ENCODE peak calls at places on chromosomes 7 and 10, in eight cellular contexts. A is neuronal stem cell; E is IMR-90; G is naive thymus-derived CD4-positive, alpha-beta T cell; V is K562; N is kidney; W is adrenal gland; O is sigmoid colon. J is an unnamed sample.

GRCh38 chr10:67476201-67476600 is 219.8 kb downstream of the CTNNA3 start:
- DNase-seq in G (no peak), V (no peak), O (no peak), A (no peak), E (no peak), N (no peak), W (no peak), J (peak)

GRCh38 chr10:28986117-28986792 is 302.6 kb upstream of the LYZL1 start:
- DNase-seq in A (no peak), O (no peak), V (peak), W (no peak), G (no peak), E (peak), N (no peak), J (no peak)

GRCh38 chr7:133843341-133843740 is 283.8 kb upstream of the LRGUK start:
- DNase-seq in V (no peak), W (no peak), E (no peak), O (no peak), A (no peak), G (no peak), N (no peak), J (no peak)

GRCh38 chr7:151687523-151688235 is 168.0 kb upstream of the RHEB start:
- DNase-seq in E (peak), A (peak), O (peak), W (peak), V (peak), G (no peak), N (peak), J (peak)

GRCh38 chr7:2403718-2404648 is 572 bp downstream of the CHST12 start:
- DNase-seq in G (peak), W (no peak), A (peak), O (peak), V (peak), E (peak), N (peak), J (no peak)

GRCh38 chr10:43059336-43059720 is 17.5 kb upstream of the RET start:
- DNase-seq in A (no peak), V (no peak), O (no peak), N (peak), G (no peak), W (no peak), E (no peak), J (no peak)

GRCh38 chr10:93893646-93894515 is at the start of gene SLC35G1:
- DNase-seq in A (peak), W (peak), O (peak), N (peak), V (peak), G (peak), E (peak), J (peak)

GRCh38 chr10:77163670-77164348 is 473.8 kb downstream of the KCNMA1 start:
- DNase-seq in E (peak), W (peak), V (peak), A (no peak), O (peak), G (no peak), N (no peak), J (no peak)

GRCh38 chr10:112539340-112539739 is 92.3 kb downstream of the VTI1A start:
- DNase-seq in N (no peak), G (no peak), A (no peak), O (no peak), W (no peak), V (no peak), E (no peak), J (no peak)

GRCh38 chr10:50291261-50291850 is 40.0 kb upstream of the ASAH2 start:
- DNase-seq in A (no peak), W (no peak), E (peak), V (peak), N (no peak), O (no peak), G (no peak), J (no peak)

GRCh38 chr10:100827819-100828743 is 82.7 kb downstream of the PAX2 start:
- DNase-seq in V (peak), O (peak), N (no peak), G (peak), E (no peak), W (peak), A (peak), J (no peak)

GRCh38 chr7:142485617-142486226 is 227.9 kb upstream of the PRSS58 start:
- DNase-seq in G (no peak), O (no peak), N (no peak), V (peak), A (no peak), W (no peak), E (no peak), J (peak)

GRCh38 chr10:662686-663465 is 26.6 kb downstream of the DIP2C start:
- DNase-seq in E (no peak), O (no peak), G (no peak), V (no peak), W (no peak), A (no peak), N (no peak), J (no peak)

GRCh38 chr7:64373017-64373416 is 59.3 kb downstream of the ZNF736 start:
- DNase-seq in A (no peak), N (no peak), W (no peak), G (no peak), V (no peak), O (no peak), E (no peak), J (no peak)

GRCh38 chr10:30818854-30819253 is 189.3 kb upstream of the LYZL2 start:
- DNase-seq in O (peak), W (no peak), G (no peak), A (no peak), N (peak), V (no peak), E (no peak), J (no peak)

GRCh38 chr7:129438839-129439640 is 4.8 kb downstream of the STRIP2 start:
- DNase-seq in E (peak), W (no peak), A (no peak), N (no peak), O (no peak), V (peak), G (no peak), J (no peak)

GRCh38 chr7:158263110-158263963 is 324.3 kb downstream of the PTPRN2 start:
- DNase-seq in V (no peak), O (peak), W (no peak), G (no peak), E (no peak), A (no peak), N (no peak), J (no peak)

GRCh38 chr10:24415455-24416169 is 206.7 kb downstream of the KIAA1217 start:
- DNase-seq in O (peak), W (peak), N (peak), A (no peak), G (no peak), V (no peak), E (peak), J (no peak)

GRCh38 chr7:2016021-2016631 is 216.6 kb downstream of the MAD1L1 start:
- DNase-seq in A (no peak), G (no peak), W (no peak), E (no peak), O (peak), V (no peak), N (peak), J (no peak)

GRCh38 chr7:151592868-151593486 is 73.3 kb upstream of the RHEB start:
- DNase-seq in G (no peak), A (no peak), V (no peak), N (no peak), E (peak), O (no peak), W (no peak), J (no peak)

GRCh38 chr10:72763201-72763600 is 71.3 kb downstream of the MCU start:
- DNase-seq in G (no peak), N (no peak), A (no peak), V (no peak), E (no peak), W (no peak), O (no peak), J (no peak)

GRCh38 chr10:124259139-124259825 is 159.4 kb downstream of the OAT start:
- DNase-seq in A (no peak), N (no peak), G (no peak), W (no peak), O (peak), V (no peak), E (no peak), J (no peak)

GRCh38 chr7:43700646-43701501 is 28.4 kb downstream of the COA1 start:
- DNase-seq in W (no peak), V (no peak), O (no peak), G (no peak), E (peak), N (no peak), A (no peak), J (no peak)

GRCh38 chr7:38694326-38694725 is 63.2 kb upstream of the AMPH start:
- DNase-seq in O (no peak), W (no peak), E (no peak), A (no peak), G (no peak), N (no peak), V (no peak), J (no peak)

GRCh38 chr10:99084161-99084560 is 151.5 kb downstream of the HPSE2 start:
- DNase-seq in O (no peak), N (no peak), V (no peak), A (no peak), E (no peak), W (no peak), G (no peak), J (no peak)

GRCh38 chr7:113291058-113291457 is 172.7 kb upstream of the SMIM30 start:
- DNase-seq in A (no peak), V (no peak), O (no peak), W (no peak), E (no peak), G (no peak), N (peak), J (no peak)

GRCh38 chr10:8853048-8853447 is 798.6 kb downstream of the GATA3 start:
- DNase-seq in E (no peak), A (no peak), G (no peak), N (no peak), V (no peak), O (no peak), W (no peak), J (no peak)

GRCh38 chr10:57864789-57865676 is 402.7 kb downstream of the IPMK start:
- DNase-seq in A (no peak), V (no peak), W (no peak), E (no peak), G (no peak), O (no peak), N (no peak), J (no peak)

GRCh38 chr10:49512121-49512809 is 26.7 kb downstream of the ERCC6 start:
- DNase-seq in G (peak), V (peak), W (no peak), O (no peak), A (no peak), N (no peak), E (peak), J (no peak)

GRCh38 chr10:52197098-52197497 is 117.0 kb upstream of the DKK1 start:
- DNase-seq in N (no peak), G (no peak), W (no peak), V (no peak), E (no peak), O (no peak), A (no peak), J (no peak)

DNA sequence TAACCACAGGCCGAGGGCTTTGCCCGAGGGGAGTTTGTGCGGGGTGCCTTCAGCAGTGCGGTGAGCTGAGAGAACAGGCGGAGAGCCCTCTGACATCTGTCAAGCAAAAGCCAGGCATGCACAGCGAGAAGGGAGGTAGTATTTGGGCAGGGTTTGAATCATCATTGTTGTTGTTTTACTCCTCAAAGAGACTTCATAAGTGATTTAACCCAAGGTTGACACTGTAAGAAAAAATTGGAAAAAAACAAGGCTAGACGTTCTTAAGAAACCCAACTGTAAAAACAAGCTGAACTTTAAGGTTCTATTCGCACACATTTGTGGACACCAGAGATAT is 1.3 kb downstream of the ADAM22 start:
- DNase-seq in O (no peak), N (no peak), W (no peak), G (no peak), E (no peak), A (no peak), V (no peak), J (no peak)
- H3K4me3 ChIP-seq in O (peak), N (peak), W (no peak), G (peak), E (no peak), A (peak), V (no peak), J (peak)

DNA sequence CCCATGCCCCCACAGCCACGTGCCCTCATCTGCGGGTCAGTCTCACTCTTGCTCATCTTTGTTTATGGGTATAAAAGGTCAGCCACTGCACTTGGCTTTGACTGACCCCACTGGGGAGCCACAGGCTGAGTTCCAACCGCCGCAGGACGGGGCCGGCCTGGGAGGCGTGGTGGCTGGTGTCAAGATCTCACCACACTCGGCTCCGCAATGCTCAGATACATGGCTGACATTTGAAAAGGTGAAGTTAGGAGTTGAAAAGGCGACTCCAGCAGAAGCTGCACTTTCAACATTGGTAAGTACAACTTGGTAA is 14.9 kb downstream of the TUBGCP2 start:
- DNase-seq in E (no peak), W (no peak), O (no peak), N (no peak), G (no peak), V (no peak), A (no peak), J (no peak)
- H3K27ac ChIP-seq in E (no peak), W (no peak), O (no peak), N (no peak), G (no peak), V (no peak), A (no peak), J (no peak)

GRCh38 chr10:16993186-16993585 is 136.4 kb downstream of the CUBN start:
- DNase-seq in G (no peak), O (no peak), N (no peak), V (no peak), E (no peak), A (no peak), W (no peak), J (no peak)

GRCh38 chr10:16992611-16993119 is 136.9 kb downstream of the CUBN start:
- DNase-seq in V (no peak), O (no peak), A (no peak), N (no peak), G (no peak), W (no peak), E (no peak), J (no peak)

GRCh38 chr10:16995867-16996529 is 133.6 kb downstream of the CUBN start:
- DNase-seq in A (peak), O (no peak), W (no peak), E (peak), N (no peak), V (peak), G (no peak), J (no peak)

GRCh38 chr10:16999665-17000451 is 129.8 kb downstream of the CUBN start:
- DNase-seq in A (no peak), G (no peak), E (peak), V (no peak), N (no peak), O (no peak), W (no peak), J (no peak)

DNA sequence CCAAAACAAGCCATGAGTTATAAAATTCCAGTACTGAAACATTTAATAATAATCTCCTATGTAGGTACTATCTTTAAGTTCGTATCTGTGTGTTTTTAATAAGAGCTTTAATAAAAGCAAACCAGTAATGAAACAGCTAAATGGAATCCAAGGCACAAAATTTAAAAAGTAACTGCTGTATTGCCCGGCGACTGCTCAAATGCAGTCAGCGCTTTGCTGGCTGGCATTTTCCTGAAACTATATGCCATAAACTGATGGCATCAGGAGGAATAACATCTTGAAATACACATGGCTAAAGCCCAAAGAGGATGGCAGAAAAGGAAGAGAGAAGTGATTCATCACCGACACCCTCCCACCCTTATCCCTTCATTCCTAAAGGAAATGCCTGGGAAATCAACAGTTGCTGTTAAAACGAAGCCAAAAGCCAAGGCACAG is 133.1 kb downstream of the CUBN start:
- DNase-seq in E (peak), A (no peak), V (no peak), N (no peak), G (no peak), O (no peak), W (no peak), J (no peak)
- H3K4me3 ChIP-seq in E (no peak), A (no peak), V (no peak), N (no peak), G (no peak), O (no peak), W (no peak), J (no peak)

DNA sequence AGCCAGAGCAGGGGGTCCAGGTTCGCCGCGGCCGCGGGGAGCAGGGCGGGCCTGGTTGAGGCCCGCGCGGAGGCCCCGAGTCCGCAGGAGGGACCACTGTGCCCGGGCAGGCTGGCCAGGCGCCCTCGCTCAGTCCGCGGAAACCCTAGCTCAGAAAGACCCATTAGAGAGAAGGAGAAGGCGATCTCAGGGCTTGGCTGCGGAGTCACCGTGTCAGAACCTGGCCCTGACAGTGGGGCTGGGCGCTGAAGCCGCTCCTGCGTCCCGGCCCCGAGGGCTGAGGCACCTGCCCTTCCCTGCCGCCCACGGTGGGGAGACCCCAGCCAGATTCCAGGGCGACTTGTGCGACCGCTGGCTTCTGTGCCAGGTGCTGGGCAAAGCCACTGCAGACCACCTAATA is 14.2 kb upstream of the EGFR start:
- DNase-seq in A (no peak), W (no peak), E (no peak), N (no peak), G (no peak), V (no peak), O (peak), J (no peak)
- H3K27ac ChIP-seq in A (no peak), W (no peak), E (no peak), N (no peak), G (no peak), V (no peak), O (no peak), J (no peak)

DNA sequence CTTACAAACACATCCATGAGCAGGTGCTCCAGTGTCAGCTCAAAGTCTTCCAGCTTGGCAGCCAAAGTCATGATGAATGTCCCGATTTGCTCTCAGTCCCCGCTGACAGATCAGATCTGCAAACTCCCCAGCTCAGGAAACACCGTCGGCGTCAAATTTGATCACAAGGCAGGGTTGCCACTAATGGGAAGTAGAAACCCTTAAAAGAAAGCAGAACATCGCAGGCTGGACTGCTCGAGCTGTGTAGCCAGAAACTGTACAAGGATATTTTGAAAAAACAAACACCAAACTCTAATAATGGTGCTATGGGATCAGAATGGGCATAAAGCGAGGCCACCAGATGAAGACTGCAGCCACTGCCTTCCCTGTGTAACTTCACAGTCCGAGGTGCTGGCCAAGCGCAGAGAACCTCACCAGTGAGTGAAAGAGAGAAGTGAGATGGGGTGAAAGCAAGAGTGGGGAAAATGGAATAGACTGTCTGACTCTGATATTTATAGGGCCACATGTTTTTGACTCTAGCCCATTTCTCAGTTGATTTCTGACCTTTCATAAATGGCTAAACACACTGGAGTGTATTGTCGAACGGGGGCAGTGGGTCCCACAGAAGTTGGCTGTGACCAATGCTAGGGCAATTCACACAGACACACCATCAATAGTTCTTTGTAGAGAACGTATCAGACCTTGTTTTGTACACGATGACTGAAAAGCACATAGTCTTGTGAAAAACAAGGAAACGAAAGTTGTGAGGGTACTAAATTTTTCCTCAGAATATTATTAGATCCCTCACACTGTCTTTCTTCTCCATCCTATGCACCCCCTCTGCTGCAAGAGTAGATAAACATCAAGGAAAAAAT is 306.1 kb downstream of the FRMD4A start:
- DNase-seq in N (no peak), G (no peak), E (no peak), O (no peak), W (peak), A (no peak), V (no peak), J (no peak)
- H3K4me3 ChIP-seq in N (no peak), G (no peak), E (no peak), O (peak), W (no peak), A (no peak), V (no peak), J (no peak)

J was measured in iPS DF 6.9.